ENCODE peak calls at places on chromosomes 13 and 19, in eight cellular contexts. One of them, this sample, is unnamed.

GRCh38 chr13:95480131-95480545 is 72.4 kb upstream of the CLDN10 start:
- DNase-seq in cardiac fibroblast: peak
- DNase-seq in spleen: no peak
- DNase-seq in heart left ventricle: no peak
- DNase-seq in psoas muscle: peak
- DNase-seq in HepG2: no peak
- DNase-seq in endothelial cell of umbilical vein: peak
- DNase-seq in transverse colon: no peak
- DNase-seq in this sample: no peak

GRCh38 chr13:48564046-48564445 is 31.2 kb upstream of the RCBTB2 start:
- DNase-seq in cardiac fibroblast: no peak
- DNase-seq in heart left ventricle: no peak
- DNase-seq in endothelial cell of umbilical vein: peak
- DNase-seq in spleen: no peak
- DNase-seq in transverse colon: no peak
- DNase-seq in HepG2: no peak
- DNase-seq in psoas muscle: no peak
- DNase-seq in this sample: no peak

GRCh38 chr19:18304496-18305312 is 18.2 kb downstream of the LSM4 start:
- DNase-seq in cardiac fibroblast: peak
- DNase-seq in HepG2: peak
- DNase-seq in endothelial cell of umbilical vein: peak
- DNase-seq in transverse colon: peak
- DNase-seq in heart left ventricle: peak
- DNase-seq in psoas muscle: peak
- DNase-seq in spleen: peak
- DNase-seq in this sample: peak

GRCh38 chr19:32869369-32870153 is at the start of gene SLC7A9:
- DNase-seq in transverse colon: no peak
- DNase-seq in cardiac fibroblast: no peak
- DNase-seq in psoas muscle: peak
- DNase-seq in heart left ventricle: no peak
- DNase-seq in endothelial cell of umbilical vein: no peak
- DNase-seq in HepG2: peak
- DNase-seq in spleen: peak
- DNase-seq in this sample: no peak

GRCh38 chr13:53150568-53150967 is 122.0 kb downstream of the OLFM4 start:
- DNase-seq in cardiac fibroblast: no peak
- DNase-seq in heart left ventricle: no peak
- DNase-seq in spleen: no peak
- DNase-seq in psoas muscle: no peak
- DNase-seq in HepG2: no peak
- DNase-seq in transverse colon: no peak
- DNase-seq in endothelial cell of umbilical vein: no peak
- DNase-seq in this sample: no peak

GRCh38 chr19:35897706-35898451 is 2.5 kb downstream of the NFKBID start:
- DNase-seq in heart left ventricle: no peak
- DNase-seq in transverse colon: no peak
- DNase-seq in psoas muscle: no peak
- DNase-seq in cardiac fibroblast: no peak
- DNase-seq in spleen: peak
- DNase-seq in endothelial cell of umbilical vein: no peak
- DNase-seq in HepG2: no peak
- DNase-seq in this sample: no peak

GRCh38 chr13:41004875-41005693 is 14.0 kb downstream of the ELF1 start:
- DNase-seq in heart left ventricle: no peak
- DNase-seq in spleen: no peak
- DNase-seq in HepG2: no peak
- DNase-seq in transverse colon: no peak
- DNase-seq in cardiac fibroblast: peak
- DNase-seq in psoas muscle: no peak
- DNase-seq in endothelial cell of umbilical vein: peak
- DNase-seq in this sample: no peak

GRCh38 chr13:91722267-91722884 is 324.0 kb downstream of the GPC5 start:
- DNase-seq in HepG2: no peak
- DNase-seq in endothelial cell of umbilical vein: peak
- DNase-seq in heart left ventricle: no peak
- DNase-seq in spleen: no peak
- DNase-seq in cardiac fibroblast: peak
- DNase-seq in psoas muscle: no peak
- DNase-seq in transverse colon: no peak
- DNase-seq in this sample: no peak

GRCh38 chr13:40187324-40187795 is 479.1 kb downstream of the FOXO1 start:
- DNase-seq in heart left ventricle: no peak
- DNase-seq in transverse colon: no peak
- DNase-seq in psoas muscle: no peak
- DNase-seq in spleen: peak
- DNase-seq in cardiac fibroblast: no peak
- DNase-seq in HepG2: no peak
- DNase-seq in endothelial cell of umbilical vein: no peak
- DNase-seq in this sample: no peak

GRCh38 chr13:26423634-26424033 is 133.8 kb upstream of the WASF3 start:
- DNase-seq in endothelial cell of umbilical vein: no peak
- DNase-seq in spleen: no peak
- DNase-seq in transverse colon: peak
- DNase-seq in HepG2: no peak
- DNase-seq in heart left ventricle: peak
- DNase-seq in psoas muscle: peak
- DNase-seq in cardiac fibroblast: peak
- DNase-seq in this sample: no peak

GRCh38 chr13:28590450-28590849 is 68.5 kb upstream of the POMP start:
- DNase-seq in transverse colon: no peak
- DNase-seq in endothelial cell of umbilical vein: no peak
- DNase-seq in HepG2: no peak
- DNase-seq in heart left ventricle: no peak
- DNase-seq in psoas muscle: no peak
- DNase-seq in cardiac fibroblast: no peak
- DNase-seq in spleen: no peak
- DNase-seq in this sample: no peak

GRCh38 chr13:74168263-74168675 is 34.1 kb upstream of the KLF12 start:
- DNase-seq in HepG2: peak
- DNase-seq in cardiac fibroblast: no peak
- DNase-seq in spleen: no peak
- DNase-seq in heart left ventricle: no peak
- DNase-seq in transverse colon: no peak
- DNase-seq in endothelial cell of umbilical vein: no peak
- DNase-seq in psoas muscle: peak
- DNase-seq in this sample: no peak

GRCh38 chr19:35585844-35586243 is at the start of gene PMIS2:
- DNase-seq in HepG2: no peak
- DNase-seq in transverse colon: no peak
- DNase-seq in psoas muscle: no peak
- DNase-seq in spleen: no peak
- DNase-seq in cardiac fibroblast: no peak
- DNase-seq in heart left ventricle: no peak
- DNase-seq in endothelial cell of umbilical vein: no peak
- DNase-seq in this sample: no peak

GRCh38 chr19:11130824-11131455 is 24.6 kb downstream of the SPC24 start:
- DNase-seq in psoas muscle: peak
- DNase-seq in HepG2: peak
- DNase-seq in transverse colon: peak
- DNase-seq in spleen: peak
- DNase-seq in heart left ventricle: peak
- DNase-seq in cardiac fibroblast: peak
- DNase-seq in endothelial cell of umbilical vein: peak
- DNase-seq in this sample: no peak

GRCh38 chr19:49475995-49476880 is 2.2 kb downstream of the FLT3LG start:
- DNase-seq in heart left ventricle: no peak
- DNase-seq in endothelial cell of umbilical vein: peak
- DNase-seq in HepG2: no peak
- DNase-seq in cardiac fibroblast: peak
- DNase-seq in spleen: no peak
- DNase-seq in transverse colon: no peak
- DNase-seq in psoas muscle: peak
- DNase-seq in this sample: no peak

GRCh38 chr13:83453300-83453699 is 429.0 kb downstream of the SLITRK1 start:
- DNase-seq in endothelial cell of umbilical vein: no peak
- DNase-seq in HepG2: no peak
- DNase-seq in transverse colon: no peak
- DNase-seq in psoas muscle: no peak
- DNase-seq in cardiac fibroblast: no peak
- DNase-seq in spleen: no peak
- DNase-seq in heart left ventricle: no peak
- DNase-seq in this sample: no peak

GRCh38 chr13:99656843-99657506 is 155.7 kb downstream of the TM9SF2 start:
- DNase-seq in cardiac fibroblast: no peak
- DNase-seq in transverse colon: no peak
- DNase-seq in HepG2: no peak
- DNase-seq in heart left ventricle: no peak
- DNase-seq in spleen: no peak
- DNase-seq in endothelial cell of umbilical vein: no peak
- DNase-seq in psoas muscle: no peak
- DNase-seq in this sample: no peak

GRCh38 chr19:15425321-15425950 is 6.6 kb upstream of the AKAP8L start:
- DNase-seq in cardiac fibroblast: no peak
- DNase-seq in transverse colon: no peak
- DNase-seq in spleen: no peak
- DNase-seq in endothelial cell of umbilical vein: no peak
- DNase-seq in heart left ventricle: no peak
- DNase-seq in HepG2: no peak
- DNase-seq in psoas muscle: peak
- DNase-seq in this sample: no peak

GRCh38 chr19:43544077-43544476 is 11.1 kb downstream of the ZNF575 start:
- DNase-seq in spleen: no peak
- DNase-seq in heart left ventricle: no peak
- DNase-seq in cardiac fibroblast: no peak
- DNase-seq in transverse colon: no peak
- DNase-seq in psoas muscle: no peak
- DNase-seq in endothelial cell of umbilical vein: no peak
- DNase-seq in HepG2: no peak
- DNase-seq in this sample: no peak

GRCh38 chr19:10320602-10321416 is 5.0 kb upstream of the FDX2 start:
- DNase-seq in HepG2: no peak
- DNase-seq in transverse colon: no peak
- DNase-seq in spleen: no peak
- DNase-seq in cardiac fibroblast: no peak
- DNase-seq in heart left ventricle: no peak
- DNase-seq in endothelial cell of umbilical vein: no peak
- DNase-seq in psoas muscle: no peak
- DNase-seq in this sample: no peak

GRCh38 chr13:71514900-71515598 is 352.0 kb downstream of the DACH1 start:
- DNase-seq in heart left ventricle: no peak
- DNase-seq in cardiac fibroblast: no peak
- DNase-seq in transverse colon: no peak
- DNase-seq in psoas muscle: no peak
- DNase-seq in spleen: no peak
- DNase-seq in HepG2: no peak
- DNase-seq in endothelial cell of umbilical vein: peak
- DNase-seq in this sample: no peak
- TF ChIP-seq CTCF in heart left ventricle: no peak
- TF ChIP-seq CTCF in cardiac fibroblast: no peak
- TF ChIP-seq CTCF in transverse colon: no peak
- TF ChIP-seq CTCF in psoas muscle: no peak
- TF ChIP-seq CTCF in spleen: no peak
- TF ChIP-seq CTCF in HepG2: no peak
- TF ChIP-seq CTCF in endothelial cell of umbilical vein: no peak
- TF ChIP-seq CTCF in this sample: no peak

DNA sequence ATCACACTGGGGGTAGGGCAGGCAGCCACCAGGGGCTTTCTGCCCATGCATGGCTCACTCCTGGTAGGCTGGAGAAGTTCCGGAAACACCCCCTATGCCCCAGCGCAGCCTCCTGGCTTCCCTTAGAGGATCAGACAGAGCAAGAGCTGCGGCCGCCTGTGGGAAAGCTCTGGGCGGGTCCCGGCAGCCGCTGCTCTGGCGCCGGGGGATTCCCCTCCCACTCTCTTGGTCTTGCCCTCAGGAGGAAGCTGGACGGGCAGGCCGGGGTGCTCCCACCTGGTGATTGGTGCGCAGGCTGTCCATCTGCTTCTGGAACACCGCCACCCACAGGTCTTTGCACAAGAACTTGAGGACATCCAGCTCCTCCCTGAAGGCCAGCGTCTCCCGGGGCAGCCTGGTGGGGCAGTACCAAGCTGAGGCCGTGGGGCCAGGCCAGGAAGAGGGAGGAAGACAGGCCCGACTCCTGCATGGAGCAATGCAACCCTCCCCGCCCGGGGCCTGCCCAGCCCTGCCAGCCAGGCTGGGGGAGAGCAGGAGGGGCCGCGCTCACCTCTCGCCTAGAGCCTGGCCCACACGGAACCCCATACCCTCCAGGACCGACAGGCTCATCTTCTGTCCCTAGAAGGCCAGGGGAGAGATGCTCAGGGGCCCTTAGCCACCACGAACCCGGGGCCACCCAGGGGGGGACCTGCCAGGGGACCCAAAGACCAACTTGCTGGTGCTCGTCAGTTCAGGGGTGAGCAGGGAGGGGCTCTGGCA is 4.0 kb upstream of the NKPD1 start:
- DNase-seq in heart left ventricle: peak
- DNase-seq in endothelial cell of umbilical vein: peak
- DNase-seq in spleen: peak
- DNase-seq in psoas muscle: no peak
- DNase-seq in cardiac fibroblast: peak
- DNase-seq in transverse colon: peak
- DNase-seq in HepG2: peak
- DNase-seq in this sample: peak
- H3K4me3 ChIP-seq in heart left ventricle: no peak
- H3K4me3 ChIP-seq in endothelial cell of umbilical vein: no peak
- H3K4me3 ChIP-seq in spleen: no peak
- H3K4me3 ChIP-seq in psoas muscle: no peak
- H3K4me3 ChIP-seq in cardiac fibroblast: no peak
- H3K4me3 ChIP-seq in transverse colon: no peak
- H3K4me3 ChIP-seq in HepG2: peak
- H3K4me3 ChIP-seq in this sample: no peak

GRCh38 chr13:112150352-112150751 is 83.4 kb downstream of the SOX1 start:
- DNase-seq in cardiac fibroblast: no peak
- DNase-seq in endothelial cell of umbilical vein: no peak
- DNase-seq in HepG2: no peak
- DNase-seq in psoas muscle: no peak
- DNase-seq in heart left ventricle: no peak
- DNase-seq in transverse colon: no peak
- DNase-seq in spleen: no peak
- DNase-seq in this sample: no peak
- TF ChIP-seq CTCF in cardiac fibroblast: no peak
- TF ChIP-seq CTCF in endothelial cell of umbilical vein: no peak
- TF ChIP-seq CTCF in HepG2: no peak
- TF ChIP-seq CTCF in psoas muscle: no peak
- TF ChIP-seq CTCF in heart left ventricle: no peak
- TF ChIP-seq CTCF in transverse colon: no peak
- TF ChIP-seq CTCF in spleen: no peak
- TF ChIP-seq CTCF in this sample: no peak

DNA sequence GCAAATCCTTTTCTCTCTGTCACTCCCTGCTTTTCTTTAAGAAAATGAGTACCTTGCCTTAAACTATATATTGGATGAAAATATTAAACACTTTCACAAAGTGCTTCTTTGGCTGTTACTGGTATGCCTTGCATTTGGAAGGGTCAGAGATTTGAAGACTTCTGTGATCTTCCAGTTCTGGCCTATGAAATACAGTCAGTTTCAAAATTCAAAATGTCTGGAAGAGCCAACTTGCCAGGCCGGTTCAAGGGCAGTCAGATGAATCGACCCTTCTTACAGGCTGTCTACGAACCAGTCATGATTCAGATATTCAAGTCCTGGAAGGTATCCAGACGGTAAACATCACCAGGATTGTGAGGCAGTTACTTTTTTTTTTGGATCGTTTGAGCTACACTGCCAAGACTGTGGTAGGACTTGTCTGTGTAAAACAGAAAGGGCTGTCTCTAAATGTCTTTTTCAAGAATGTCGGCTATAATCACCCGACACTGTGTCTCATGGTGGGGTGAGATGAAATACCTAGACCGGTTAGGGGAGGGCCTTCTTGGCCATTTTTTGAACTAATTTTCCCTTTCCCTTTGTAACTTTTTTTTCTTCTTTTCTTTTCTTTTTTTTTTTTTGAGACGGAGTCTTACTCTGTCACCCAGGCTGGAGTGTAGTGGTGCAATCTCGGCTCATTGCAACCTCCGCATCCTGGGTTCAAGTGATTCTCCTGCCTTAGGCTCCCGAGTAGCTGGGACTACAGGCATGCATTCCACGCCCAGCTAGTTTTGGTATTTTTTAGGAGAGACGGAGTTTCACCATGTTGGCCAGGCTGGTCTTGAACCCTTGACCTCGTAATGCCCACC is 11.2 kb downstream of the ACTN4 start:
- DNase-seq in heart left ventricle: peak
- DNase-seq in spleen: no peak
- DNase-seq in HepG2: peak
- DNase-seq in transverse colon: peak
- DNase-seq in psoas muscle: no peak
- DNase-seq in endothelial cell of umbilical vein: peak
- DNase-seq in cardiac fibroblast: peak
- DNase-seq in this sample: peak
- H3K4me3 ChIP-seq in heart left ventricle: peak
- H3K4me3 ChIP-seq in spleen: no peak
- H3K4me3 ChIP-seq in HepG2: no peak
- H3K4me3 ChIP-seq in transverse colon: no peak
- H3K4me3 ChIP-seq in psoas muscle: peak
- H3K4me3 ChIP-seq in endothelial cell of umbilical vein: no peak
- H3K4me3 ChIP-seq in cardiac fibroblast: no peak
- H3K4me3 ChIP-seq in this sample: peak